ENCODE peak calls at places on chromosomes 16 and 17, in eight cellular contexts. F is NCI-H2171; W is GM13977; Z is EL; E is fibroblast of pulmonary artery; V is fibroblast of lung; N is caudate nucleus; Q is stimulated activated CD8-positive, alpha-beta memory T cell treated with anti-CD3 and anti-CD28 coated beads, Interleukin-4, amount 100 ng/mL, for 24 hours. B is an unnamed sample.

GRCh38 chr16:73080931-73081330 is 33.0 kb upstream of the ZFHX3 start:
- DNase-seq in F (no peak), W (no peak), Z (no peak), E (no peak), V (no peak), N (no peak), Q (no peak), B (no peak)

GRCh38 chr17:53629188-53629587 is 193.5 kb upstream of the KIF2B start:
- DNase-seq in F (no peak), W (no peak), Z (peak; percentile 59), E (peak; percentile 35), V (peak; percentile 3), N (no peak), Q (no peak), B (no peak)

GRCh38 chr17:17361543-17362511 is 58.7 kb downstream of the NT5M start:
- DNase-seq in F (no peak), W (no peak), Z (no peak), E (no peak), V (no peak), N (no peak), Q (no peak), B (no peak)

GRCh38 chr17:82449136-82449882 is 1.2 kb downstream of the CYBC1 start:
- DNase-seq in F (no peak), W (peak; percentile 82), Z (no peak), E (no peak), V (no peak), N (no peak), Q (peak; percentile 52), B (peak; percentile 92)

GRCh38 chr16:63553980-63554379 is 1517.7 kb upstream of the CDH8 start:
- DNase-seq in F (no peak), W (no peak), Z (no peak), E (no peak), V (no peak), N (no peak), Q (no peak), B (no peak)

GRCh38 chr16:81204794-81205680 is 33.5 kb upstream of the BCO1 start:
- DNase-seq in F (peak; percentile 30), W (peak; percentile 75), Z (peak; percentile 52), E (peak; percentile 79), V (peak; percentile 72), N (peak; percentile 12), Q (no peak), B (no peak)

GRCh38 chr17:76278952-76279741 is 14.0 kb downstream of the UBALD2 start:
- DNase-seq in F (peak; percentile 52), W (peak; percentile 87), Z (peak; percentile 77), E (peak; percentile 77), V (peak; percentile 72), N (peak; percentile 64), Q (peak; percentile 81), B (peak; percentile 72)

GRCh38 chr17:57666946-57667345 is 78.2 kb downstream of the CCDC182 start:
- DNase-seq in F (no peak), W (no peak), Z (no peak), E (no peak), V (no peak), N (no peak), Q (no peak), B (no peak)

GRCh38 chr17:68468785-68469184 is 11.5 kb upstream of the WIPI1 start:
- DNase-seq in F (no peak), W (no peak), Z (peak; percentile 56), E (peak; percentile 26), V (no peak), N (no peak), Q (no peak), B (no peak)

GRCh38 chr16:79316004-79316458 is 284.5 kb downstream of the MAF start:
- DNase-seq in F (no peak), W (no peak), Z (no peak), E (no peak), V (no peak), N (no peak), Q (peak; percentile 47), B (peak; percentile 26)

GRCh38 chr17:68981288-68981687 is 26.1 kb upstream of the ABCA8 start:
- DNase-seq in F (no peak), W (no peak), Z (peak; percentile 83), E (peak; percentile 91), V (peak; percentile 86), N (no peak), Q (no peak), B (no peak)

GRCh38 chr17:76000755-76001521 is at the start of gene CDK3:
- DNase-seq in F (no peak), W (peak; percentile 22), Z (no peak), E (no peak), V (no peak), N (no peak), Q (no peak), B (no peak)

GRCh38 chr17:79023886-79024771 is at the start of gene C1QTNF1:
- DNase-seq in F (no peak), W (peak; percentile 76), Z (peak; percentile 50), E (peak; percentile 75), V (peak; percentile 52), N (no peak), Q (no peak), B (no peak)

GRCh38 chr17:63601439-63602371 is 1.0 kb downstream of the TACO1 start:
- DNase-seq in F (no peak), W (peak; percentile 23), Z (peak; percentile 9), E (peak; percentile 12), V (peak; percentile 23), N (no peak), Q (no peak), B (no peak)

B was measured in stimulated activated naive B cell treated with anti-CD40 and anti-IgM and Interleukin-4, amounts not matched to agents 10 μg/mL and 1 μg/mL and 100 μg/mL, for 72 hours.